ENCODE peak calls at places on chromosomes 1 and 21, in six cellular contexts. F is CD4-positive, alpha-beta T cell; Y is activated CD8-positive, alpha-beta memory T cell treated with anti-CD3 and anti-CD28 coated beads, Interleukin-2, amount 50 U/mL, for 4 hours; N is activated T-helper 9 cell treated with anti-CD3 and anti-CD28 coated beads, Interleukin-2, amount 50 U/mL, for 16 hours; G is NCI-H460; C is GM04503. M is an unnamed sample.

GRCh38 chr1:58206749-58207148 is 339.8 kb downstream of the OMA1 start:
- DNase-seq in Y (no peak), C (no peak), G (no peak), F (no peak), N (no peak), M (no peak)

GRCh38 chr1:164320780-164321683 is 238.0 kb upstream of the PBX1 start:
- DNase-seq in Y (no peak), F (no peak), C (no peak), N (no peak), G (no peak), M (no peak)

GRCh38 chr1:235206533-235207201 is 45.6 kb upstream of the RBM34 start:
- DNase-seq in G (no peak), Y (no peak), C (no peak), N (no peak), F (no peak), M (no peak)

GRCh38 chr1:107936498-107937481 is 28.2 kb downstream of the VAV3 start:
- DNase-seq in N (peak; percentile 17), F (no peak), C (peak; percentile 93), G (no peak), Y (peak; percentile 50), M (peak; percentile 41)

GRCh38 chr1:58964880-58965279 is 181.0 kb upstream of the JUN start:
- DNase-seq in Y (no peak), G (no peak), C (peak; percentile 12), F (no peak), N (no peak), M (no peak)

GRCh38 chr1:175154595-175155472 is 37.7 kb downstream of the KIAA0040 start:
- DNase-seq in Y (peak; percentile 82), N (peak; percentile 61), C (no peak), F (peak; percentile 72), G (peak; percentile 67), M (no peak)

GRCh38 chr1:78176448-78176847 is 130.7 kb downstream of the GIPC2 start:
- DNase-seq in N (no peak), G (no peak), Y (no peak), F (no peak), C (peak; percentile 54), M (no peak)

GRCh38 chr1:63124666-63125191 is 197.6 kb upstream of the FOXD3 start:
- DNase-seq in G (no peak), N (no peak), Y (no peak), C (peak; percentile 58), F (no peak), M (no peak)

GRCh38 chr1:179016694-179017382 is 8.9 kb upstream of the FAM20B start:
- DNase-seq in C (peak; percentile 85), N (no peak), Y (no peak), F (no peak), G (peak; percentile 95), M (no peak)

GRCh38 chr1:4652631-4653327 is 1.6 kb upstream of the AJAP1 start:
- DNase-seq in C (no peak), N (peak; percentile 43), Y (peak; percentile 62), F (peak; percentile 50), G (peak; percentile 7), M (no peak)

GRCh38 chr1:3541930-3542329 is 69.4 kb downstream of the MEGF6 start:
- DNase-seq in F (no peak), C (no peak), N (no peak), Y (no peak), G (no peak), M (no peak)

GRCh38 chr21:42013901-42014300 is 3.7 kb upstream of the ZBTB21 start:
- DNase-seq in N (no peak), G (no peak), F (no peak), C (no peak), Y (no peak), M (no peak)

GRCh38 chr1:222627232-222627631 is 9.3 kb downstream of the MIA3 start:
- DNase-seq in Y (no peak), G (no peak), N (no peak), F (no peak), C (no peak), M (no peak)

GRCh38 chr1:157158967-157159366 is 20.8 kb upstream of the ETV3 start:
- DNase-seq in C (no peak), G (no peak), N (no peak), F (no peak), Y (no peak), M (no peak)

GRCh38 chr1:30242178-30242577 is 481.2 kb downstream of the MATN1 start:
- DNase-seq in G (no peak), F (no peak), C (no peak), N (no peak), Y (no peak), M (no peak)

GRCh38 chr1:30822966-30823581 is 65.5 kb upstream of the LAPTM5 start:
- DNase-seq in G (no peak), F (no peak), C (peak; percentile 18), N (no peak), Y (no peak), M (no peak)